ENCODE peak calls at places on chromosomes 12 and 14, in four cellular contexts. I is NCI-H345, H is neuronal stem cell, D is ovary. P is an unnamed sample.

GRCh38 chr14:67941456-67942018 is 122.0 kb downstream of the RAD51B start:
- DNase-seq in I (no peak), H (peak; percentile 18), D (no peak), P (no peak)

GRCh38 chr12:42790761-42791151 is 201.2 kb upstream of the PRICKLE1 start:
- DNase-seq in I (no peak), H (no peak), D (no peak), P (peak; percentile 20)

GRCh38 chr12:131547560-131547959 is 163.3 kb upstream of the SFSWAP start:
- DNase-seq in I (no peak), H (no peak), D (no peak), P (no peak)

GRCh38 chr12:75657866-75658265 is 146.5 kb upstream of the KRR1 start:
- DNase-seq in I (no peak), H (no peak), D (no peak), P (no peak)

GRCh38 chr12:90652280-90652679 is 302.7 kb downstream of the CCER1 start:
- DNase-seq in I (no peak), H (no peak), D (no peak), P (no peak)

GRCh38 chr12:103801709-103802585 is 39.1 kb downstream of the NT5DC3 start:
- DNase-seq in I (no peak), H (no peak), D (no peak), P (no peak)

GRCh38 chr14:75476274-75476995 is 45.8 kb upstream of the BATF start:
- DNase-seq in I (peak; percentile 91), H (no peak), D (no peak), P (peak; percentile 61)

GRCh38 chr14:71061458-71061857 is 154.2 kb downstream of the PCNX1 start:
- DNase-seq in I (no peak), H (no peak), D (no peak), P (no peak)

GRCh38 chr14:101813171-101813759 is 51.8 kb downstream of the PPP2R5C start:
- DNase-seq in I (no peak), H (no peak), D (no peak), P (no peak)

GRCh38 chr14:32588448-32589320 is 259.6 kb downstream of the AKAP6 start:
- DNase-seq in I (no peak), H (peak; percentile 23), D (no peak), P (peak; percentile 47)